ENCODE peak calls at places on chromosomes 5 and 9, in ten cellular contexts. D is T-helper 1 cell, J is AG09309, F is MV-4-11, H is NCI-H2081, Q is hypothalamus, M is tibial nerve, T is head of caudate nucleus, B is KG1, U is body of pancreas. L is an unnamed sample.

GRCh38 chr5:7742241-7742656 is 108.7 kb downstream of the CFAP90 start:
- DNase-seq in D (no peak), J (no peak), F (no peak), H (no peak), Q (no peak), M (no peak), T (peak), B (no peak), U (no peak), L (no peak)

GRCh38 chr9:109856785-109857184 is 76.8 kb downstream of the PALM2AKAP2 start:
- DNase-seq in D (no peak), J (no peak), F (no peak), H (no peak), Q (peak), M (no peak), T (peak), B (no peak), U (peak), L (peak)

GRCh38 chr9:87886210-87887150 is 3.8 kb downstream of the SPATA31E1 start:
- DNase-seq in D (no peak), J (no peak), F (no peak), H (no peak), Q (no peak), M (no peak), T (no peak), B (no peak), U (no peak), L (no peak)

GRCh38 chr9:124208571-124208970 is 49.2 kb upstream of the NEK6 start:
- DNase-seq in D (no peak), J (no peak), F (peak), H (no peak), Q (no peak), M (no peak), T (no peak), B (peak), U (no peak), L (no peak)

GRCh38 chr5:44881266-44881665 is 72.5 kb downstream of the MRPS30 start:
- DNase-seq in D (no peak), J (no peak), F (no peak), H (no peak), Q (no peak), M (no peak), T (no peak), B (no peak), U (no peak), L (no peak)

GRCh38 chr5:32173394-32174010 is 617 bp downstream of the GOLPH3 start:
- DNase-seq in D (peak), J (no peak), F (peak), H (peak), Q (peak), M (peak), T (peak), B (peak), U (peak), L (peak)

GRCh38 chr5:171342362-171343111 is 33.5 kb downstream of the TLX3 start:
- DNase-seq in D (no peak), J (peak), F (peak), H (peak), Q (peak), M (peak), T (peak), B (peak), U (peak), L (peak)

GRCh38 chr9:87095961-87096360 is 148.7 kb upstream of the GAS1 start:
- DNase-seq in D (no peak), J (no peak), F (no peak), H (no peak), Q (no peak), M (no peak), T (no peak), B (no peak), U (no peak), L (no peak)

GRCh38 chr9:85898288-85898802 is 42.6 kb upstream of the NAA35 start:
- DNase-seq in D (no peak), J (no peak), F (peak), H (no peak), Q (no peak), M (no peak), T (no peak), B (no peak), U (no peak), L (no peak)

GRCh38 chr5:132265336-132266030 is 8.0 kb downstream of the PDLIM4 start:
- DNase-seq in D (no peak), J (peak), F (no peak), H (no peak), Q (no peak), M (peak), T (no peak), B (no peak), U (peak), L (peak)

GRCh38 chr5:54249210-54250028 is 61.0 kb downstream of the ARL15 start:
- DNase-seq in D (no peak), J (no peak), F (peak), H (no peak), Q (no peak), M (peak), T (no peak), B (peak), U (peak), L (peak)

GRCh38 chr9:90064248-90064647 is 459.4 kb downstream of the GADD45G start:
- DNase-seq in D (no peak), J (no peak), F (no peak), H (no peak), Q (no peak), M (no peak), T (no peak), B (no peak), U (no peak), L (no peak)

GRCh38 chr9:7368410-7369292 is 430.9 kb downstream of the DMAC1 start:
- DNase-seq in D (no peak), J (peak), F (peak), H (no peak), Q (no peak), M (no peak), T (no peak), B (no peak), U (peak), L (peak)

GRCh38 chr9:128636556-128637530 is 19.8 kb downstream of the DYNC2I2 start:
- DNase-seq in D (no peak), J (no peak), F (no peak), H (peak), Q (no peak), M (no peak), T (no peak), B (no peak), U (peak), L (peak)

GRCh38 chr9:81535542-81536241 is 153.7 kb downstream of the TLE1 start:
- DNase-seq in D (no peak), J (no peak), F (no peak), H (peak), Q (no peak), M (no peak), T (no peak), B (no peak), U (peak), L (no peak)

GRCh38 chr5:7927466-7928375 is 58.8 kb downstream of the MTRR start:
- DNase-seq in D (no peak), J (peak), F (peak), H (peak), Q (peak), M (peak), T (peak), B (no peak), U (peak), L (peak)

GRCh38 chr5:541888-542692 is 17.8 kb upstream of the SLC9A3 start:
- DNase-seq in D (no peak), J (no peak), F (no peak), H (no peak), Q (no peak), M (no peak), T (no peak), B (no peak), U (peak), L (no peak)

GRCh38 chr5:17425385-17426070 is 72.5 kb upstream of the TAF11L2 start:
- DNase-seq in D (no peak), J (no peak), F (no peak), H (no peak), Q (no peak), M (no peak), T (no peak), B (no peak), U (no peak), L (no peak)

GRCh38 chr5:104088876-104089778 is 526.5 kb upstream of the NUDT12 start:
- DNase-seq in D (no peak), J (peak), F (peak), H (no peak), Q (no peak), M (no peak), T (no peak), B (no peak), U (no peak), L (peak)

GRCh38 chr5:10467281-10468198 is 25.9 kb downstream of the ROPN1L start:
- DNase-seq in D (no peak), J (no peak), F (no peak), H (no peak), Q (no peak), M (no peak), T (no peak), B (no peak), U (no peak), L (peak)

GRCh38 chr9:101326501-101326900 is 58.3 kb downstream of the BAAT start:
- DNase-seq in D (no peak), J (no peak), F (no peak), H (peak), Q (no peak), M (no peak), T (no peak), B (no peak), U (peak), L (no peak)

GRCh38 chr9:137422668-137423000 is 328 bp downstream of the EXD3 start:
- DNase-seq in D (no peak), J (no peak), F (peak), H (peak), Q (no peak), M (no peak), T (no peak), B (no peak), U (no peak), L (no peak)

GRCh38 chr9:134928796-134929559 is 11.3 kb upstream of the FCN1 start:
- DNase-seq in D (no peak), J (no peak), F (peak), H (no peak), Q (peak), M (peak), T (peak), B (peak), U (peak), L (no peak)

GRCh38 chr5:119537704-119538103 is 85.4 kb downstream of the HSD17B4 start:
- DNase-seq in D (no peak), J (no peak), F (no peak), H (no peak), Q (no peak), M (no peak), T (no peak), B (no peak), U (no peak), L (peak)

GRCh38 chr9:19408316-19408692 is 505 bp upstream of the ACER2 start:
- DNase-seq in D (no peak), J (no peak), F (no peak), H (no peak), Q (no peak), M (peak), T (no peak), B (no peak), U (no peak), L (no peak)

L was measured in H4.